ENCODE peak calls at places on chromosomes 12 and 14, in eight cellular contexts. I is glutamatergic neuron; L is ovary; F is A172; W is endothelial cell; V is activated CD8-positive, alpha-beta memory T cell treated with anti-CD3 and anti-CD28 coated beads for 4 hours; O is activated CD4-positive, alpha-beta memory T cell treated with anti-CD3 and anti-CD28 coated beads for 36 hours; P is caudate nucleus. U is an unnamed sample.

GRCh38 chr12:131014343-131014742 is 60.6 kb downstream of the ADGRD1 start:
- DNase-seq in W (no peak), L (no peak), I (no peak), F (no peak), P (no peak), O (no peak), V (no peak), U (no peak)

GRCh38 chr14:68402525-68403101 is 390.3 kb downstream of the ZFP36L1 start:
- DNase-seq in F (no peak), V (no peak), I (no peak), W (no peak), L (no peak), P (no peak), O (no peak), U (no peak)

GRCh38 chr14:76080009-76080408 is 71.7 kb upstream of the GPATCH2L start:
- DNase-seq in P (no peak), I (no peak), V (no peak), F (no peak), W (no peak), O (no peak), L (no peak), U (no peak)

GRCh38 chr12:19006626-19007025 is 122.9 kb upstream of the PLEKHA5 start:
- DNase-seq in F (no peak), V (no peak), I (no peak), L (no peak), W (no peak), O (no peak), P (no peak), U (no peak)

GRCh38 chr12:25087596-25087995 is 107.4 kb downstream of the DNAI7 start:
- DNase-seq in O (no peak), V (no peak), F (no peak), L (no peak), P (no peak), W (no peak), I (no peak), U (no peak)

GRCh38 chr14:105945891-105946290 is 419.5 kb downstream of the TMEM121 start:
- DNase-seq in I (no peak), V (no peak), F (no peak), W (no peak), L (no peak), P (no peak), O (peak), U (no peak)

GRCh38 chr14:62546862-62547474 is 498.3 kb downstream of the KCNH5 start:
- DNase-seq in O (no peak), F (no peak), W (no peak), V (no peak), L (no peak), P (no peak), I (no peak), U (no peak)

GRCh38 chr12:100401660-100402059 is 44.8 kb downstream of the SLC17A8 start:
- DNase-seq in I (no peak), P (no peak), L (no peak), W (no peak), V (no peak), F (peak), O (no peak), U (no peak)

GRCh38 chr14:69772082-69773017 is 5.4 kb downstream of the SRSF5 start:
- DNase-seq in P (no peak), L (no peak), F (no peak), I (no peak), V (no peak), O (no peak), W (no peak), U (no peak)

GRCh38 chr14:68607081-68607851 is 185.6 kb downstream of the ZFP36L1 start:
- DNase-seq in L (peak), O (no peak), F (no peak), I (no peak), P (no peak), V (no peak), W (peak), U (no peak)

GRCh38 chr14:75315143-75315542 is 36.5 kb downstream of the FOS start:
- DNase-seq in L (peak), F (peak), I (no peak), P (no peak), O (no peak), V (no peak), W (no peak), U (no peak)

GRCh38 chr14:77007339-77007974 is 21.1 kb downstream of the IRF2BPL start:
- DNase-seq in L (no peak), O (no peak), I (no peak), P (no peak), W (no peak), V (no peak), F (no peak), U (no peak)

GRCh38 chr14:69170848-69171247 is 17.9 kb upstream of the DCAF5 start:
- DNase-seq in I (no peak), O (no peak), W (no peak), L (no peak), P (no peak), V (no peak), F (peak), U (no peak)

GRCh38 chr14:77458249-77458950 is 507 bp downstream of the AHSA1 start:
- DNase-seq in P (no peak), V (peak), O (peak), L (no peak), W (peak), F (peak), I (peak), U (peak)

U was measured in neural crest cell.